ENCODE peak calls at places on chromosomes 6 and 20, in four cellular contexts. T is A549, L is K562, U is WTC11. B is an unnamed sample.

GRCh38 chr6:147167576-147168461 is 36.4 kb upstream of the STXBP5 start:
- DNase-seq in U (no peak), T (no peak), L (no peak), B (no peak)

GRCh38 chr20:50611128-50611810 is 80.1 kb downstream of the RIPOR3 start:
- DNase-seq in T (no peak), U (no peak), L (no peak), B (no peak)

GRCh38 chr6:99151634-99152344 is 197.7 kb downstream of the FAXC start:
- DNase-seq in L (peak; percentile 54), T (peak; percentile 40), U (peak; percentile 84), B (peak; percentile 23)

GRCh38 chr6:50724381-50725124 is 11.2 kb downstream of the TFAP2D start:
- DNase-seq in L (no peak), T (no peak), U (peak; percentile 48), B (no peak)

GRCh38 chr6:12801141-12801540 is 84.6 kb downstream of the PHACTR1 start:
- DNase-seq in L (no peak), U (no peak), T (no peak), B (no peak)

GRCh38 chr6:170316071-170316470 is 9.5 kb downstream of the FAM120B start:
- DNase-seq in L (no peak), T (no peak), U (no peak), B (no peak)

GRCh38 chr20:33606114-33606771 is 55.9 kb upstream of the C20orf144 start:
- DNase-seq in T (no peak), U (no peak), L (no peak), B (no peak)

GRCh38 chr6:87197547-87197946 is 42.2 kb downstream of the ZNF292 start:
- DNase-seq in L (no peak), U (no peak), T (no peak), B (no peak)

GRCh38 chr6:166672624-166673165 is 45.6 kb upstream of the RPS6KA2 start:
- DNase-seq in T (no peak), U (no peak), L (no peak), B (no peak)

GRCh38 chr6:109998159-109998785 is 20.2 kb downstream of the GPR6 start:
- DNase-seq in U (no peak), L (no peak), T (no peak), B (no peak)

GRCh38 chr20:61346996-61347906 is 95.2 kb downstream of the CDH4 start:
- DNase-seq in U (no peak), T (no peak), L (no peak), B (no peak)

GRCh38 chr6:109441069-109441816 is 719 bp downstream of the SMPD2 start:
- DNase-seq in U (peak; percentile 69), L (peak; percentile 55), T (peak; percentile 60), B (peak; percentile 40)

GRCh38 chr20:31485450-31486339 is 10.6 kb downstream of the REM1 start:
- DNase-seq in L (peak; percentile 43), T (no peak), U (no peak), B (no peak)

GRCh38 chr6:41618598-41618997 is 19.7 kb upstream of the MDFI start:
- DNase-seq in L (no peak), U (no peak), T (no peak), B (no peak)

DNA sequence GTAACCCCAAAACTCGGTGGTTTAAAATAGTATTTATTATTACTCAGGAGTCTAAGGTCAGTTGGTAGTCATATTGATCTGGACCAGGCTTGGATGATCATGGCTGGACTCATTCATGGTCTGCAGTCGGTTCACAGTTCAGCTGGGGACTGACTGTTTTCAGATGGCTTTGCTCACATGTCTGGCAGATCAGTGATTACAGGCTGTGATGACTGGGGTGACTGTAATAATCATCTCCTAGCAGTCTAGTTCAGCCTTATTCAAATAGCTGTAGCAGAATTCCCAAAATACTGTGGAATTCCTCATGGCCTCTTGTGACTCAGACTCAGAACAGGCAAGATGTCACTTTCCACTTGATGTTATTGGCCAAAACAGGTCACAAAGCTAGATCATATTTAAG is 16.4 kb upstream of the NT5DC1 start:
- DNase-seq in L (no peak), T (no peak), U (no peak), B (no peak)
- TF ChIP-seq HMGXB4 in L (no peak), T (no peak), U (no peak), B (no peak)

DNA sequence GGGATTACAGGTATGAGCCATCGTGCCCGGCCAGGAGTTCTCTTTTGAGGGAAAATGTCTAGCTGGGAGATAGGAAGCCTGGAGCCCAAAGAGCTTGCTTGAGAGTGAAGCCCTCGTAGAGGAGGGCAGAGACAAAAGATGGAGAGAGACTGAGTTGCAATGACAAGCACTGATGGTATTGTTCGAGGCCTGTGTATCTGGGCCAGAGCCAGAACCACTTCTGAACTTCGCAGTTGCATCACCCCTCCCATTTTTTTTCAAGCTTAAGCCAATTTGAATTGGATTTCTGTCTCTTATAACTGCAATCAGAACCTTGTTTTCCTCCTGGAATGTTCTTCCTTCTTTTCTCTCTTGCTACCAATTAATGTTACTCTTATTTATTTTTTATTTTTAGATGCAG is 83.1 kb downstream of the KCNB1 start:
- DNase-seq in U (no peak), L (no peak), T (no peak), B (no peak)
- TF ChIP-seq MAX in U (no peak), L (no peak), T (no peak), B (no peak)

GRCh38 chr6:20606831-20607230 is 72.6 kb downstream of the CDKAL1 start:
- DNase-seq in U (no peak), L (no peak), T (no peak), B (no peak)
- TF ChIP-seq HMGXB4 in U (no peak), L (no peak), T (no peak), B (no peak)

GRCh38 chr6:154410619-154411044 is 54.0 kb upstream of the IPCEF1 start:
- DNase-seq in T (peak; percentile 82), L (no peak), U (no peak), B (peak; percentile 48)
- TF ChIP-seq MAX in T (peak; percentile 33), L (no peak), U (no peak), B (no peak)

B was measured in HepG2.